ENCODE peak calls at places on chromosomes 7 and 10, in nine cellular contexts. Y is dorsolateral prefrontal cortex; T is CD8-positive, alpha-beta T cell; P is fibroblast of the aortic adventitia; B is prostate gland; H is upper lobe of right lung; C is lower lobe of right lung; E is A549; M is WTC11. G is an unnamed sample.

GRCh38 chr10:81096558-81096957 is 558.9 kb downstream of the SH2D4B start:
- DNase-seq in M (no peak), H (no peak), B (no peak), Y (no peak), P (no peak), T (no peak), C (no peak), E (no peak), G (no peak)

GRCh38 chr7:155375337-155376277 is 77.9 kb downstream of the INSIG1 start:
- DNase-seq in C (no peak), T (no peak), P (no peak), E (no peak), H (no peak), B (no peak), M (no peak), Y (no peak), G (no peak)

GRCh38 chr10:90723416-90724068 is 134.3 kb downstream of the HTR7 start:
- DNase-seq in E (no peak), P (no peak), H (no peak), B (no peak), T (peak; percentile 23), M (no peak), C (no peak), Y (no peak), G (no peak)

GRCh38 chr7:71521506-71521905 is 389.6 kb downstream of the GALNT17 start:
- DNase-seq in B (no peak), E (no peak), P (no peak), T (no peak), Y (no peak), M (no peak), C (no peak), H (no peak), G (no peak)

GRCh38 chr7:66505009-66505408 is 123.7 kb upstream of the KCTD7 start:
- DNase-seq in C (no peak), Y (peak; percentile 38), H (no peak), T (no peak), P (no peak), M (no peak), B (no peak), E (no peak), G (no peak)

GRCh38 chr7:14751461-14751860 is 151.1 kb downstream of the DGKB start:
- DNase-seq in C (no peak), M (no peak), T (no peak), B (no peak), P (peak; percentile 59), Y (no peak), H (no peak), E (no peak), G (no peak)

GRCh38 chr7:13560441-13560840 is 429.0 kb downstream of the ETV1 start:
- DNase-seq in E (no peak), T (no peak), P (peak; percentile 70), C (no peak), Y (no peak), B (no peak), M (no peak), H (no peak), G (no peak)

GRCh38 chr10:95214369-95214768 is 20.3 kb downstream of the ACSM6 start:
- DNase-seq in C (no peak), M (no peak), Y (no peak), E (no peak), H (no peak), B (no peak), P (no peak), T (no peak), G (no peak)

GRCh38 chr7:4416436-4417092 is 265.5 kb upstream of the FOXK1 start:
- DNase-seq in P (peak; percentile 1), B (peak; percentile 5), Y (no peak), M (no peak), C (no peak), T (no peak), H (no peak), E (peak; percentile 35), G (no peak)

GRCh38 chr7:95213809-95214492 is 110.4 kb downstream of the PON1 start:
- DNase-seq in T (no peak), C (no peak), H (no peak), Y (no peak), P (peak; percentile 94), B (no peak), E (peak; percentile 13), M (no peak), G (no peak)

GRCh38 chr7:152969335-152969734 is 209.8 kb downstream of the ACTR3B start:
- DNase-seq in B (no peak), T (no peak), Y (no peak), P (no peak), H (no peak), M (no peak), E (no peak), C (no peak), G (no peak)

GRCh38 chr7:152969839-152970238 is 210.3 kb downstream of the ACTR3B start:
- DNase-seq in P (no peak), B (no peak), H (no peak), E (no peak), C (no peak), T (no peak), Y (no peak), M (no peak), G (no peak)

GRCh38 chr7:152968003-152968402 is 208.5 kb downstream of the ACTR3B start:
- DNase-seq in Y (no peak), M (no peak), P (peak; percentile 19), B (no peak), H (no peak), T (no peak), E (no peak), C (no peak), G (no peak)

GRCh38 chr7:152970481-152970880 is 210.9 kb downstream of the ACTR3B start:
- DNase-seq in T (no peak), E (no peak), M (no peak), B (no peak), Y (no peak), H (no peak), P (no peak), C (no peak), G (no peak)

DNA sequence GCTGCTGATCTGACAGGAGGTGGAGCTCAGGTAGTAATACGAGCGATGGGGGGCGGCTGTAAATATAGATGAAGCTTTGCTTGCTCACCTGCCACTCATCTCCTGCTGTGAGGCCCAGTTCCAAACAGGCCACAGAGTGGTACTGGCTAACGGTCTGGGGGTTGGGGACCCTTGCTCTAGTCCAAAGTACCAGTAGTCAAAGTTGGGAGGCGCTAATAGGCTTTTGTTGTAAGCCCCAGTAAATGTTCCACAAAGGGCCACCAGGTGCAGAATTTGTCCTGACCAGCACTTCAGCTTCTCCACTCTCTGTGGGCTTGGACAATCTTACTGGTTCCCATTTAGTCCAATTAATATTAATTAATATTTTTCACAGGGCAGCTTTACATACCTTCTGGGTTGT is 206.6 kb downstream of the ACTR3B start:
- DNase-seq in M (no peak), E (no peak), B (no peak), C (no peak), H (no peak), P (no peak), Y (no peak), T (no peak), G (no peak)
- TF ChIP-seq CTCF in M (no peak), E (no peak), B (no peak), C (no peak), H (no peak), P (no peak), Y (no peak), T (no peak), G (no peak)

DNA sequence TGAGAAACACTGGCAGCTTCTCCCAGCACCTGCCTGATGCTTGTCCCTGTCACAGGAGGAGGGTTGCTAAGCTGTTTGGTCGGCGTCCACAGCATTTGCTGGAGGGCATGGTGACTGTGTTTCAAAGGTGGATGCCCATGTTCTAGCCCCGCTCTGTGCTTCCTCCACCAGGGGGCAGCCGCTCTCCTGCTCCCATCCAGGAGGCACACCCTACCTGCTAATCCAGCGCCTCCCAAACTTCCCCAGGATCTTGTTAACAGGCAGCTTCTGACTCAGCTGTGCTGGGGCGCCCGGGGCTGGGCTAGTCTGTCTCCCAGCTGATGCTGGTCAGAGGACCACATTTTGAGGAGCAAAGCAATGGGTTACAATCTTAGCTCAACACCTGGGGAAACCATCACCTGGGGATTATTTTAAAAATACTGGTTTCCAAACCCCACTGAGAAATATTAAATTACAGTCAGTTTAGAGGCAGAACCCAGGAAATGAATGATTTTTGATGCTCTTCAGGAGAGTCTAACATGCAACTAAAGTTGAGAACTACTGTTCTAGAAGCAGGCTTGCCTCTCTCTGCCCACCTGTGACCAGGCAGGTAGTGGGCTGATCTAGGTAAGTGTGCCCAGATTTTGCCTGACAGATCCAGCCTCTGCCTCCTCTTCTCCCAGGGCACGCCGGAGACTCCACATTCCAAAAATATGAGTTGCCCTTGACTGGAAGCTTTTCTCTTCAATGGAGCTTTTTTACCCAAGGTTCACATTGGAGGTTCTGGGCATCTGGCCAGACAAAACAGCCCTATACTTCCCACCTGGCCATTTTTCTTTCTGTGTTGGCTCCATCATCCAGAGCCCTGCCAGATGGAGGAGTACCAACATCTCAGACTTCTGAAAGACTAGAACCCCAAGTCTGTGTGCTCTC is 92.7 kb upstream of the GPR26 start:
- DNase-seq in H (peak; percentile 83), B (peak; percentile 40), E (peak; percentile 70), P (peak; percentile 6), C (peak; percentile 67), M (peak; percentile 92), T (no peak), Y (no peak), G (peak; percentile 75)
- TF ChIP-seq CTCF in H (peak; percentile 59), B (peak; percentile 45), E (peak; percentile 59), P (peak; percentile 46), C (peak; percentile 65), M (peak; percentile 63), T (peak; percentile 35), Y (peak; percentile 15), G (peak; percentile 69)

DNA sequence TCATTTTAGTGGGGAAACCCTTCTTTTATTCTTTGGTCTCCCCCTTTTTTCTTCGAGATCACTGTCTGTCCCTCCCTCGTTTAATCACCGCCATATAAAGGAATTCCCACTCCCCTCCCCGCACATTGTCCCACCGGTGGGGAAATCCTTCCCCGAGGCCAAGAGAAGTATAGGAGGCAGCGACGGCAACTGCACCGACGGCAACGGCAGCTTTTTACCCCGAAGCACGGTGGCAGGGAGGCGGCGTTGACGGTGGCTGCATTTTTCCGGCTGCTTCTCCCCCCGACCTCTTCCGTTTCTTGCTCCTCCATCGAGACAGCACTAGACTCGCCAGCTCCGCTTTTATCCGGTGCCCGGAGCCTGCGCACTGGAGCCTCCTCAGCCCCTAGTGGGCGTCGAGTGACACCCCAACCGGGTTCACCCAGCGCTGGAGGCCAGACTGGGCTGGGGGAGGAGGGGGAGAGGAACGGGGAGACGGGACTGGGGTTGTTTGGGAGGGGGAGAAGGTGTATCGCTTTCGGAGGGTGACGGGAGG is 655 bp upstream of the KMT2E start:
- DNase-seq in H (peak; percentile 98), E (peak; percentile 93), T (peak; percentile 97), Y (peak; percentile 95), M (peak; percentile 93), P (peak; percentile 96), B (peak; percentile 90), C (peak; percentile 96), G (peak; percentile 90)
- TF ChIP-seq CTCF in H (peak; percentile 46), E (peak; percentile 15), T (peak; percentile 52), Y (peak; percentile 39), M (peak; percentile 11), P (peak; percentile 77), B (peak; percentile 64), C (peak; percentile 52), G (peak; percentile 44)

DNA sequence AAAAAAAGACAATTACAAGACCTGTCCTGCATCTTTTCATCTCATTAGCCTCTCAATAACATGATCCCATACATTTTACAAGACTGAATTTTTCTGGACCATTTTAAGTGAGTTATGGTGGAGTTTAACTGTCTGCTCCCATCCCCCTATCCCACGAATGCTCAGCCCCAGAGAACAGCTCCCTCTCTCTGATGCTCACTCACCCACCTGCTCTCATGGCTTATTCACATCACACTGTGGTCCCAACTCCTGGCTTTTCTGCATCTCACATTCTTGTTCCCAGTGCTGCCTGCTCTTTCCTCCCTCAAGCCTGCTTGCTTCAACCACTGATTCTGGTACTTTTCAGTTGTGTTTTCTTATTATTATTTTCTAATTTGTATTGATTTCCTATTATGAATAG is 20.4 kb upstream of the CCSER2 start:
- DNase-seq in B (no peak), H (no peak), Y (no peak), T (no peak), E (no peak), M (no peak), P (no peak), C (no peak), G (no peak)
- TF ChIP-seq CTCF in B (no peak), H (no peak), Y (no peak), T (no peak), E (no peak), M (no peak), P (no peak), C (no peak), G (no peak)